ENCODE peak calls at places on chromosomes 2 and 18, in five cellular contexts. A is RWPE2, W is brain microvascular endothelial cell, G is adrenal gland, D is uterus. B is an unnamed sample.

GRCh38 chr18:50624981-50625380 is 65.1 kb downstream of the MAPK4 start:
- DNase-seq in G (no peak), D (no peak), A (no peak), W (no peak), B (no peak)

GRCh38 chr2:73105511-73105971 is 7.2 kb downstream of the RAB11FIP5 start:
- DNase-seq in G (no peak), A (no peak), W (no peak), D (no peak), B (no peak)

GRCh38 chr2:60466161-60466702 is 87.2 kb downstream of the BCL11A start:
- DNase-seq in D (no peak), W (no peak), A (no peak), G (no peak), B (no peak)

GRCh38 chr2:102317715-102318114 is 6.4 kb downstream of the IL1RL1 start:
- DNase-seq in W (no peak), G (no peak), A (no peak), D (no peak), B (no peak)

GRCh38 chr2:7027436-7027835 is 110.2 kb downstream of the RNF144A start:
- DNase-seq in D (no peak), A (no peak), G (no peak), W (no peak), B (no peak)

GRCh38 chr18:35076556-35076955 is 35.3 kb downstream of the MAPRE2 start:
- DNase-seq in G (no peak), A (no peak), D (no peak), W (peak), B (no peak)

GRCh38 chr2:25492726-25493125 is 151.0 kb upstream of the DNMT3A start:
- DNase-seq in W (no peak), D (no peak), G (no peak), A (no peak), B (no peak)

GRCh38 chr2:65397122-65397521 is 35.3 kb downstream of the SPRED2 start:
- DNase-seq in A (no peak), D (no peak), W (no peak), G (no peak), B (no peak)

GRCh38 chr2:199861116-199861774 is 10.3 kb upstream of the FTCDNL1 start:
- DNase-seq in A (no peak), G (no peak), D (no peak), W (no peak), B (no peak)

GRCh38 chr2:227788556-227788955 is 25.1 kb upstream of the CCL20 start:
- DNase-seq in D (no peak), A (no peak), W (no peak), G (no peak), B (no peak)

GRCh38 chr18:38690626-38691025 is 1125.0 kb upstream of the CELF4 start:
- DNase-seq in W (no peak), G (no peak), D (no peak), A (no peak), B (no peak)

GRCh38 chr2:157627594-157628281 is 926 bp downstream of the ACVR1C start:
- DNase-seq in D (no peak), G (no peak), W (peak), A (no peak), B (peak)

GRCh38 chr2:96207073-96207777 is 1.4 kb downstream of the STARD7 start:
- DNase-seq in G (no peak), A (no peak), W (no peak), D (no peak), B (peak)

GRCh38 chr18:65547046-65547445 is 203.8 kb upstream of the CDH7 start:
- DNase-seq in G (no peak), W (no peak), D (no peak), A (no peak), B (no peak)

GRCh38 chr2:11777066-11777782 is 30.8 kb downstream of the LPIN1 start:
- DNase-seq in A (no peak), W (no peak), G (no peak), D (no peak), B (no peak)

GRCh38 chr18:23541349-23542093 is 38.2 kb downstream of the RMC1 start:
- DNase-seq in D (no peak), A (no peak), G (no peak), W (no peak), B (no peak)

GRCh38 chr18:78722391-78722790 is 257.2 kb upstream of the SALL3 start:
- DNase-seq in D (no peak), A (no peak), W (no peak), G (no peak), B (no peak)

GRCh38 chr18:78720456-78721250 is 259.0 kb upstream of the SALL3 start:
- DNase-seq in W (no peak), D (no peak), G (no peak), A (no peak), B (no peak)

GRCh38 chr18:78719821-78720220 is 259.8 kb upstream of the SALL3 start:
- DNase-seq in G (no peak), D (no peak), W (no peak), A (no peak), B (no peak)

GRCh38 chr18:78721986-78722385 is 257.6 kb upstream of the SALL3 start:
- DNase-seq in A (no peak), G (no peak), W (no peak), D (no peak), B (no peak)

GRCh38 chr18:78721281-78721949 is 258.2 kb upstream of the SALL3 start:
- DNase-seq in D (no peak), G (no peak), A (peak), W (no peak), B (no peak)
- H3K27ac ChIP-seq in D (no peak), G (no peak), A (no peak), W (no peak), B (no peak)

GRCh38 chr18:48767090-48767670 is 183.6 kb downstream of the SMAD7 start:
- DNase-seq in G (no peak), A (no peak), W (peak), D (no peak), B (no peak)
- H3K27ac ChIP-seq in G (no peak), A (no peak), W (no peak), D (no peak), B (no peak)

GRCh38 chr2:97699765-97700444 is 13.5 kb upstream of the ZAP70 start:
- DNase-seq in G (peak), W (peak), A (no peak), D (no peak), B (peak)

GRCh38 chr2:97702731-97703470 is 10.5 kb upstream of the ZAP70 start:
- DNase-seq in A (no peak), D (no peak), W (no peak), G (no peak), B (no peak)

GRCh38 chr2:97701851-97702465 is 11.4 kb upstream of the ZAP70 start:
- DNase-seq in W (peak), G (no peak), D (no peak), A (no peak), B (no peak)

GRCh38 chr2:97698530-97698929 is 14.8 kb upstream of the ZAP70 start:
- DNase-seq in G (no peak), A (no peak), W (no peak), D (no peak), B (no peak)

DNA sequence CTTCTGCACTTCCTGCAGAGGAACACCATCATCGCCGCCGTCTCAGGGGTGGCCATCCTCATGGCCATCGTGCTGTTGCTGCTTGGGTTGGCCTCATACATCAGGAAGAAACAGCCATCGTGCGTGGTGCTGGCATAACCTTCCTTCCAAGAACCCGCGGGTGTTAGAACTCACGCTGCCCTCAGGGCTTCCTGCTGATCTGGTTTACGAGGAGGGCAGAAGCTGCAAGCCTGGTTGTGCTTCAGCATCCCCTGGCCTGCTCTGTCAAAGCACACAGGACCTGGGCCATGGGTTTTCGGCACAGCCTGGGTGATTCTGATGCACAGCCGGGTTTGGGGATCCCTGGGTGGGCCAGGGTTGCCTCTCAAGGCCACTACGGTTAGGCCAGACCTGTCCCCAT is 12.2 kb upstream of the ZAP70 start:
- DNase-seq in W (no peak), A (no peak), G (no peak), D (no peak), B (no peak)
- H3K27ac ChIP-seq in W (no peak), A (no peak), G (no peak), D (no peak), B (no peak)

DNA sequence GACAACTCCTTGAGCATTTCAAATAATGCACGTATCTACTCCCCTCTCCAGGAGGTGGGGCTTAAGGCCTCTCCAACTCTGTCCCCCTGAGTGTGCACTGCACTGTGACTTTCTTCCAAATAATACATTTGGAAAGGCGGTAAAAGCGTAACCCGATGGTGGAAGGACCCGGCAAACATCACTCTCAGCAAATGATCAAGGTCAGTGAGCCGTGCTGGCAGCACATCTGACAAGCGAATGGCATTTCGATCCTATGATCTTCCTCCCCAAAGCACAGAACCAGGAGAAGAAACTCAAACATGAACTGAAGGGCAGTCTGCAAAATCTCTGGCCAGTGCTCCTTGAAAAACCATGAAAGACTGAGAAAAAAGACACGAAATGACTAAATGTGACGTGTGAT is 208.7 kb downstream of the TWIST2 start:
- DNase-seq in G (peak), D (no peak), W (no peak), A (peak), B (no peak)
- H3K27ac ChIP-seq in G (peak), D (no peak), W (no peak), A (no peak), B (no peak)

DNA sequence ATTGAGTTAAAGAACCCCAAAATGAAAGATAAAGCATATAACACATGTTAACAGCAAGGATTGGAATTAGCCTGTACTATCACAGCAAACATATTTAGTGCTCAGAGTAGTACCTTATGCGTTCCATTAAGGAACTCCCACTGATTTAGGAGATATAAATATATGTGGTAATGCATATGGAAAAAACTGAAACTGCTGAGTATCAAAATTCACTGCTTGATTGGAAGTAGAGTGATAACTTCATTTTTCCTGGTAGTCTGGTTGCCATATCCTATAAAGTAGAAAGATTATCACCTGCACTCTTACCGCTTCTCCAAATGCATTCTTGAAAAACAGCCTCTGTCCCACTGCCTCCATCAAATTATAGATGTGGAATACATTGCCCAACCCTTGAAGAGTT is 95.1 kb upstream of the FOSL2 start:
- DNase-seq in G (no peak), D (no peak), W (no peak), A (no peak), B (no peak)
- H3K27ac ChIP-seq in G (no peak), D (no peak), W (no peak), A (no peak), B (no peak)

GRCh38 chr2:46416739-46417403 is 62.5 kb upstream of the TMEM247 start:
- DNase-seq in D (no peak), G (no peak), W (no peak), A (no peak), B (no peak)

GRCh38 chr2:46413631-46414030 is 65.7 kb upstream of the TMEM247 start:
- DNase-seq in G (no peak), W (no peak), D (no peak), A (no peak), B (no peak)

GRCh38 chr2:46416280-46416679 is 63.1 kb upstream of the TMEM247 start:
- DNase-seq in D (no peak), A (no peak), G (no peak), W (no peak), B (no peak)

GRCh38 chr2:46413111-46413510 is 66.3 kb upstream of the TMEM247 start:
- DNase-seq in W (no peak), D (no peak), A (no peak), G (no peak), B (no peak)

GRCh38 chr2:46414701-46415100 is 64.7 kb upstream of the TMEM247 start:
- DNase-seq in G (no peak), W (no peak), D (no peak), A (no peak), B (no peak)
- H3K27ac ChIP-seq in G (no peak), W (no peak), D (no peak), A (no peak), B (no peak)

B was measured in CD4-positive, CD25-positive, alpha-beta regulatory T cell.